ENCODE peak calls at places on chromosomes 11 and 22, in eight cellular contexts. W, X, E, T, G, U, S and M are unnamed samples. For H3K4me1, the result is how much of the 10 kb centered on the place peaks cover.

GRCh38 chr11:126548576-126549272 is 193.2 kb downstream of the ST3GAL4 start:
- DNase-seq in T (no peak), G (no peak), U (no peak), X (no peak), W (no peak), S (no peak), E (no peak), M (no peak)

GRCh38 chr22:24134090-24134846 is 47.0 kb upstream of the SUSD2 start:
- DNase-seq in X (no peak), E (no peak), U (peak), W (peak), T (peak), G (no peak), S (no peak), M (no peak)

GRCh38 chr11:12029738-12030363 is 21.4 kb upstream of the DKK3 start:
- DNase-seq in S (peak), G (no peak), T (no peak), W (no peak), X (no peak), E (peak), U (no peak), M (no peak)

GRCh38 chr11:127639916-127640315 is 639.3 kb upstream of the KIRREL3 start:
- DNase-seq in U (no peak), E (peak), X (no peak), T (no peak), W (no peak), G (no peak), S (no peak), M (no peak)

GRCh38 chr11:67301951-67302516 is 1.3 kb upstream of the SSH3 start:
- DNase-seq in X (peak), W (peak), G (no peak), T (peak), S (peak), U (no peak), E (peak), M (no peak)

GRCh38 chr11:64296830-64297721 is 3.1 kb upstream of the CATSPERZ start:
- DNase-seq in X (no peak), T (no peak), S (peak), G (no peak), U (no peak), W (no peak), E (no peak), M (no peak)

GRCh38 chr22:20741008-20741633 is 32.8 kb upstream of the SERPIND1 start:
- DNase-seq in T (no peak), U (no peak), S (no peak), G (no peak), W (no peak), X (no peak), E (no peak), M (no peak)

GRCh38 chr11:130489716-130490115 is 41.3 kb downstream of the ADAMTS15 start:
- DNase-seq in U (no peak), W (no peak), E (no peak), X (no peak), S (no peak), T (no peak), G (no peak), M (no peak)

GRCh38 chr22:24937114-24937513 is 9.4 kb downstream of the LHFPL7 start:
- DNase-seq in E (peak), T (no peak), G (no peak), W (peak), U (no peak), X (peak), S (peak), M (no peak)

GRCh38 chr11:30478923-30479322 is 107.2 kb downstream of the MPPED2 start:
- DNase-seq in X (peak), T (no peak), G (no peak), E (no peak), W (no peak), U (no peak), S (no peak), M (no peak)

GRCh38 chr11:6438979-6439571 is 1.7 kb downstream of the HPX start:
- DNase-seq in T (peak), E (peak), S (no peak), G (no peak), X (peak), W (peak), U (peak), M (no peak)

GRCh38 chr11:130020323-130020722 is 17.7 kb upstream of the PRDM10 start:
- DNase-seq in S (no peak), T (no peak), G (no peak), E (no peak), W (no peak), U (no peak), X (peak), M (no peak)

GRCh38 chr11:105151936-105152554 is 12.5 kb upstream of the CARD18 start:
- DNase-seq in G (no peak), T (no peak), X (peak), U (no peak), E (no peak), S (no peak), W (no peak), M (no peak)

DNA sequence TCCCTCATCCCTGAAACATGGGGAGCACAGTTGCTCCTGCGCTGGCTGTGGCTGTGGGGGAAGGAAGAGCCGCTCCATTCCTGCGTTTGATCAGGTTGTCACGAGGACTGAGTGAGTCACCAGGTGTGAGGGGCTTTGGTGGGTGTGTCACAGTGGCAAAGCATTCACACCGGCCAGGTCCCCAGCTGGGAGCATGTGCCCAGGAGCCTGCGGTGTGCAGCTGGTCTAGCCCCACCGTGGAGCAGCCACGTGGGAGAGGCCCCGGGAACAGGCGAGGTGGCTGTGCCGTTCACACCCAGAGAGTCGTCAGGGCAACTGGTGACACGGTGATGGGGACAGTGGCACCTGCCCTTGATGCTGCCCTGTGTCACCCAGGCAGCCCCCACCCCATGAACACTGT is 47.6 kb upstream of the PPARA start:
- DNase-seq in W (no peak), S (no peak), E (no peak), U (no peak), G (no peak), X (no peak), T (no peak), M (no peak)
- H3K4me1 ChIP-seq in W (under half), S (under half), E (under half), U (under half), G (half or more), X (under half), T (under half), M (under half)

GRCh38 chr11:3135491-3136440 is 29.3 kb downstream of the OSBPL5 start:
- DNase-seq in X (no peak), G (no peak), E (no peak), W (no peak), U (no peak), S (no peak), T (peak), M (no peak)
- H3K4me1 ChIP-seq in X (under half), G (under half), E (under half), W (under half), U (under half), S (under half), T (under half), M (under half)

DNA sequence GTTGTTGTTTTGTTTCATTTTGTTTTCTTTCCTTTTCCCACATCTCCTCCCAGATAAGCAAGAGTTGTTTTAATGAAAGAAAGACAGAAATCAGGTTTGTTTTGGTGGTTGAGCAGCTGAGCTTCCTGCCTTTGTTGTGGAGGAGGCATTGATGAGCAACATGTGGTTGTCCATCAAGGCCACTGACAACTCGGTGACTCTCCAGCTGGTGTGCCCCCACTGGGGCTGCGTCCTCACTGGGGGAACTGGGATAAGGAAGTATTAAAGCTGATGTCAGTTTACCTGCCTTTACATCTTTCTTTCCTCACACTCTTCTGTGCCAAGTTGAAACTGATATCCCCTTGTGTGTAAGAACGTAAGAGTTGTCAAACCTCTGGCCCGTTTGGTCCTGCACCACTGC is 5.9 kb downstream of the VPS26B start:
- DNase-seq in U (no peak), G (no peak), S (no peak), W (no peak), T (no peak), E (no peak), X (no peak), M (no peak)
- H3K4me1 ChIP-seq in U (half or more), G (under half), S (under half), W (under half), T (under half), E (under half), X (under half), M (under half)

GRCh38 chr22:39238124-39238466 is 6.7 kb downstream of the PDGFB start:
- DNase-seq in T (no peak), X (no peak), G (no peak), S (no peak), U (no peak), W (no peak), E (no peak), M (no peak)
- H3K4me1 ChIP-seq in T (under half), X (half or more), G (under half), S (half or more), U (half or more), W (half or more), E (under half), M (under half)

GRCh38 chr22:37744589-37744988 is 47.7 kb downstream of the TRIOBP start:
- DNase-seq in G (no peak), T (no peak), E (no peak), X (no peak), S (no peak), W (no peak), U (no peak), M (no peak)
- H3K4me1 ChIP-seq in G (under half), T (under half), E (under half), X (under half), S (half or more), W (under half), U (under half), M (under half)

GRCh38 chr11:119847836-119848235 is 118.8 kb upstream of the NECTIN1 start:
- DNase-seq in S (no peak), W (no peak), G (no peak), U (no peak), X (no peak), T (no peak), E (no peak), M (no peak)
- H3K4me1 ChIP-seq in S (under half), W (under half), G (under half), U (under half), X (under half), T (under half), E (under half), M (under half)

GRCh38 chr11:32115406-32115805 is 24.5 kb downstream of the RCN1 start:
- DNase-seq in S (no peak), T (no peak), G (no peak), X (no peak), E (no peak), W (no peak), U (no peak), M (no peak)

GRCh38 chr11:32113200-32113599 is 22.3 kb downstream of the RCN1 start:
- DNase-seq in U (no peak), G (no peak), T (no peak), E (no peak), X (no peak), S (peak), W (no peak), M (no peak)

GRCh38 chr11:32116668-32117067 is 25.8 kb downstream of the RCN1 start:
- DNase-seq in S (no peak), E (no peak), W (no peak), X (no peak), T (no peak), U (no peak), G (no peak), M (no peak)

GRCh38 chr11:32110795-32111194 is 19.9 kb downstream of the RCN1 start:
- DNase-seq in U (no peak), X (no peak), T (no peak), S (peak), E (no peak), W (no peak), G (no peak), M (no peak)

GRCh38 chr11:32113637-32114203 is 22.8 kb downstream of the RCN1 start:
- DNase-seq in S (peak), G (no peak), X (no peak), U (no peak), T (no peak), E (no peak), W (no peak), M (no peak)
- H3K4me1 ChIP-seq in S (under half), G (under half), X (under half), U (under half), T (under half), E (under half), W (under half), M (under half)

GRCh38 chr11:111941963-111942362 is 4.8 kb downstream of the DIXDC1 start:
- DNase-seq in E (peak), T (no peak), U (no peak), W (no peak), S (no peak), G (no peak), X (no peak), M (no peak)

GRCh38 chr11:111945198-111945597 is 8.1 kb downstream of the DIXDC1 start:
- DNase-seq in U (no peak), S (no peak), E (no peak), T (no peak), W (no peak), X (no peak), G (no peak), M (no peak)

GRCh38 chr11:111944139-111944538 is 7.0 kb downstream of the DIXDC1 start:
- DNase-seq in W (no peak), X (peak), E (peak), T (no peak), S (peak), G (no peak), U (no peak), M (no peak)

GRCh38 chr11:111944651-111945051 is 7.5 kb downstream of the DIXDC1 start:
- DNase-seq in E (peak), S (peak), W (no peak), T (no peak), U (no peak), X (peak), G (no peak), M (no peak)

GRCh38 chr11:111942826-111943225 is 5.7 kb downstream of the DIXDC1 start:
- DNase-seq in X (peak), E (peak), G (no peak), S (no peak), U (no peak), T (no peak), W (no peak), M (no peak)
- H3K4me1 ChIP-seq in X (under half), E (under half), G (under half), S (under half), U (under half), T (under half), W (under half), M (under half)

DNA sequence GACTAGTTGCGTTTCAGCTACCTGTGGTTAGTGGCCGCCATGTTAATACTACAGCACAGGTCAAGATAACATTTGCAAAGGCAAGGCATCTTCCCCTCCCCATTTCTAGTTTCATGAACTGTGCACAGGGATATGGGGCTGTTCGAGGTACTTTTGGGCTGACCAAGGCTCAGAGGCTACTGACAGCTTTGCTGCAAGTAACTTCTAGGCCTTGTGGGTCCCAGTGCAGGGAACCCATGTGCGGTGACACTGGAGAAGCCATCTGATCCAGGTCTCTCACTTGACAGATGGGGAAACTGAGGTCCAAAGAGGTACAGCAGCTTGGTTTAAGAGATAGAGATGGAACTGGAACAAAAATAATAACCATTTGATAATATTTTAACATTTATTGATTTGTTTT is 13.6 kb downstream of the TIMP3 start:
- DNase-seq in G (no peak), U (no peak), S (no peak), E (no peak), T (no peak), X (no peak), W (no peak), M (no peak)
- H3K4me1 ChIP-seq in G (under half), U (under half), S (under half), E (under half), T (under half), X (under half), W (under half), M (under half)